ENCODE peak calls at places on chromosomes 13 and 19, in five cellular contexts. One of them, this sample, is unnamed.
A peak's percentile ranks its signal among the peaks of the same experiment; 100 is the strongest.

GRCh38 chr13:43846496-43846895 is 33.0 kb downstream of the CCDC122 start:
- DNase-seq in COR-L47: no peak
- DNase-seq in memory B cell: no peak
- DNase-seq in transverse colon: no peak
- DNase-seq in GM23338: no peak
- DNase-seq in this sample: no peak

GRCh38 chr19:8487137-8487851 is 15.1 kb downstream of the PRAM1 start:
- DNase-seq in COR-L47: no peak
- DNase-seq in memory B cell: no peak
- DNase-seq in transverse colon: peak; percentile 34
- DNase-seq in GM23338: no peak
- DNase-seq in this sample: no peak

GRCh38 chr19:4597975-4598671 is 38.6 kb upstream of the SEMA6B start:
- DNase-seq in COR-L47: no peak
- DNase-seq in memory B cell: no peak
- DNase-seq in transverse colon: peak; percentile 40
- DNase-seq in GM23338: peak; percentile 87
- DNase-seq in this sample: peak; percentile 68

GRCh38 chr19:42216653-42217521 is 590 bp downstream of the DEDD2 start:
- DNase-seq in COR-L47: peak; percentile 31
- DNase-seq in memory B cell: peak; percentile 46
- DNase-seq in transverse colon: peak; percentile 51
- DNase-seq in GM23338: peak; percentile 80
- DNase-seq in this sample: peak; percentile 67

GRCh38 chr19:5890099-5890498 is 13.5 kb downstream of the NDUFA11 start:
- DNase-seq in COR-L47: no peak
- DNase-seq in memory B cell: no peak
- DNase-seq in transverse colon: no peak
- DNase-seq in GM23338: no peak
- DNase-seq in this sample: no peak

GRCh38 chr19:29841209-29841558 is 29.4 kb downstream of the CCNE1 start:
- DNase-seq in COR-L47: no peak
- DNase-seq in memory B cell: no peak
- DNase-seq in transverse colon: no peak
- DNase-seq in GM23338: no peak
- DNase-seq in this sample: no peak

GRCh38 chr19:6738726-6739389 is 622 bp upstream of the TRIP10 start:
- DNase-seq in COR-L47: no peak
- DNase-seq in memory B cell: no peak
- DNase-seq in transverse colon: peak; percentile 75
- DNase-seq in GM23338: peak; percentile 67
- DNase-seq in this sample: peak; percentile 93

GRCh38 chr19:399370-399769 is 9.6 kb downstream of the C2CD4C start:
- DNase-seq in COR-L47: no peak
- DNase-seq in memory B cell: no peak
- DNase-seq in transverse colon: no peak
- DNase-seq in GM23338: no peak
- DNase-seq in this sample: no peak

GRCh38 chr19:9962623-9963290 is 26.4 kb upstream of the OLFM2 start:
- DNase-seq in COR-L47: no peak
- DNase-seq in memory B cell: no peak
- DNase-seq in transverse colon: no peak
- DNase-seq in GM23338: no peak
- DNase-seq in this sample: no peak

GRCh38 chr13:35164324-35164932 is 222.4 kb downstream of the NBEA start:
- DNase-seq in COR-L47: peak; percentile 33
- DNase-seq in memory B cell: no peak
- DNase-seq in transverse colon: no peak
- DNase-seq in GM23338: peak; percentile 76
- DNase-seq in this sample: peak; percentile 72

GRCh38 chr19:29630661-29631060 is 24.6 kb downstream of the POP4 start:
- DNase-seq in COR-L47: no peak
- DNase-seq in memory B cell: no peak
- DNase-seq in transverse colon: no peak
- DNase-seq in GM23338: no peak
- DNase-seq in this sample: no peak

GRCh38 chr19:54551950-54552912 is 21.4 kb upstream of the LILRA2 start:
- DNase-seq in COR-L47: no peak
- DNase-seq in memory B cell: no peak
- DNase-seq in transverse colon: peak; percentile 21
- DNase-seq in GM23338: no peak
- DNase-seq in this sample: no peak

GRCh38 chr13:59352600-59352999 is 811.1 kb downstream of the DIAPH3 start:
- DNase-seq in COR-L47: no peak
- DNase-seq in memory B cell: no peak
- DNase-seq in transverse colon: no peak
- DNase-seq in GM23338: no peak
- DNase-seq in this sample: no peak

GRCh38 chr19:2426661-2427322 is 594 bp downstream of the TIMM13 start:
- DNase-seq in COR-L47: no peak
- DNase-seq in memory B cell: peak; percentile 40
- DNase-seq in transverse colon: peak; percentile 53
- DNase-seq in GM23338: peak; percentile 58
- DNase-seq in this sample: peak; percentile 71

GRCh38 chr19:30719991-30720329 is 347.8 kb downstream of the ZNF536 start:
- DNase-seq in COR-L47: no peak
- DNase-seq in memory B cell: no peak
- DNase-seq in transverse colon: no peak
- DNase-seq in GM23338: peak; percentile 51
- DNase-seq in this sample: no peak

GRCh38 chr19:6736169-6736916 is 1.0 kb downstream of the GPR108 start:
- DNase-seq in COR-L47: no peak
- DNase-seq in memory B cell: peak; percentile 72
- DNase-seq in transverse colon: peak; percentile 84
- DNase-seq in GM23338: peak; percentile 75
- DNase-seq in this sample: peak; percentile 72

GRCh38 chr13:73754727-73755292 is 379.4 kb downstream of the KLF12 start:
- DNase-seq in COR-L47: peak; percentile 71
- DNase-seq in memory B cell: peak; percentile 31
- DNase-seq in transverse colon: no peak
- DNase-seq in GM23338: peak; percentile 81
- DNase-seq in this sample: peak; percentile 86

GRCh38 chr19:40597329-40597838 is 3.8 kb upstream of the LTBP4 start:
- DNase-seq in COR-L47: no peak
- DNase-seq in memory B cell: peak; percentile 43
- DNase-seq in transverse colon: no peak
- DNase-seq in GM23338: no peak
- DNase-seq in this sample: no peak

GRCh38 chr19:35963514-35963913 is 27.3 kb downstream of the LRFN3 start:
- DNase-seq in COR-L47: no peak
- DNase-seq in memory B cell: no peak
- DNase-seq in transverse colon: no peak
- DNase-seq in GM23338: peak; percentile 92
- DNase-seq in this sample: peak; percentile 21